ENCODE peak calls at places on chromosomes 3 and 15, in seven cellular contexts. M, T, P, G, L, Q and N are unnamed samples.

GRCh38 chr3:82262193-82262592 is 500.7 kb upstream of the GBE1 start:
- DNase-seq in M (no peak), T (no peak), P (no peak), G (no peak), L (no peak), Q (no peak), N (no peak)

GRCh38 chr3:128551464-128551863 is 58.5 kb upstream of the GATA2 start:
- DNase-seq in M (no peak), T (no peak), P (no peak), G (no peak), L (no peak), Q (no peak), N (no peak)

GRCh38 chr3:152236741-152237140 is 32.0 kb upstream of the MBNL1 start:
- DNase-seq in M (no peak), T (no peak), P (no peak), G (no peak), L (peak; percentile 53), Q (no peak), N (no peak)

GRCh38 chr15:99187886-99188285 is 61.5 kb downstream of the TTC23 start:
- DNase-seq in M (no peak), T (no peak), P (no peak), G (no peak), L (no peak), Q (no peak), N (no peak)

GRCh38 chr15:25238716-25239470 is 199.9 kb downstream of the UBE3A start:
- DNase-seq in M (no peak), T (no peak), P (no peak), G (no peak), L (no peak), Q (no peak), N (no peak)

GRCh38 chr15:34102175-34102925 is 467 bp downstream of the PGBD4 start:
- DNase-seq in M (no peak), T (no peak), P (no peak), G (no peak), L (no peak), Q (no peak), N (no peak)

GRCh38 chr3:195729476-195729875 is 8.7 kb downstream of the MUC20 start:
- DNase-seq in M (no peak), T (no peak), P (no peak), G (no peak), L (no peak), Q (no peak), N (no peak)

GRCh38 chr15:29065571-29065970 is 179.8 kb downstream of the APBA2 start:
- DNase-seq in M (no peak), T (no peak), P (no peak), G (no peak), L (no peak), Q (no peak), N (no peak)

GRCh38 chr3:115808239-115808638 is 184.9 kb downstream of the GAP43 start:
- DNase-seq in M (no peak), T (no peak), P (no peak), G (no peak), L (no peak), Q (no peak), N (no peak)

GRCh38 chr3:57158813-57159678 is 6.1 kb downstream of the IL17RD start:
- DNase-seq in M (no peak), T (no peak), P (no peak), G (no peak), L (peak; percentile 29), Q (no peak), N (no peak)

GRCh38 chr3:196604548-196604947 is 34.9 kb upstream of the NRROS start:
- DNase-seq in M (no peak), T (peak; percentile 37), P (peak; percentile 46), G (no peak), L (no peak), Q (no peak), N (no peak)

GRCh38 chr3:134253475-134254231 is 3.0 kb upstream of the RYK start:
- DNase-seq in M (no peak), T (no peak), P (no peak), G (no peak), L (no peak), Q (no peak), N (no peak)

GRCh38 chr15:60369696-60370095 is 28.1 kb downstream of the ANXA2 start:
- DNase-seq in M (no peak), T (no peak), P (no peak), G (no peak), L (no peak), Q (no peak), N (no peak)

GRCh38 chr15:97410907-97411575 is 549.5 kb upstream of the ARRDC4 start:
- DNase-seq in M (peak; percentile 65), T (no peak), P (no peak), G (no peak), L (no peak), Q (no peak), N (no peak)

GRCh38 chr15:55186331-55186730 is 10.4 kb downstream of the RSL24D1 start:
- DNase-seq in M (no peak), T (no peak), P (no peak), G (no peak), L (no peak), Q (no peak), N (no peak)

GRCh38 chr3:169591159-169591951 is 72.2 kb downstream of the MECOM start:
- DNase-seq in M (no peak), T (no peak), P (no peak), G (no peak), L (no peak), Q (no peak), N (no peak)

GRCh38 chr15:46365612-46366011 is 730.8 kb downstream of the SQOR start:
- DNase-seq in M (no peak), T (no peak), P (no peak), G (no peak), L (peak; percentile 11), Q (no peak), N (no peak)

GRCh38 chr3:120350431-120350941 is 1.3 kb upstream of the LRRC58 start:
- DNase-seq in M (peak; percentile 52), T (no peak), P (no peak), G (peak; percentile 54), L (peak; percentile 59), Q (peak; percentile 38), N (no peak)

GRCh38 chr15:74453925-74454763 is 6.8 kb downstream of the UBL7 start:
- DNase-seq in M (no peak), T (no peak), P (no peak), G (no peak), L (no peak), Q (no peak), N (no peak)

GRCh38 chr15:98658831-98659699 is 10.7 kb downstream of the IGF1R start:
- DNase-seq in M (peak; percentile 78), T (no peak), P (peak; percentile 65), G (no peak), L (peak; percentile 52), Q (peak; percentile 41), N (no peak)

GRCh38 chr15:36358094-36358961 is 221.1 kb upstream of the CDIN1 start:
- DNase-seq in M (no peak), T (no peak), P (no peak), G (peak; percentile 54), L (peak; percentile 76), Q (no peak), N (no peak)

GRCh38 chr3:48015451-48016182 is 599 bp downstream of the MAP4 start:
- DNase-seq in M (no peak), T (no peak), P (no peak), G (no peak), L (no peak), Q (no peak), N (no peak)

GRCh38 chr3:49529567-49529966 is 24.7 kb upstream of the BSN start:
- DNase-seq in M (no peak), T (peak; percentile 7), P (no peak), G (no peak), L (no peak), Q (no peak), N (no peak)

GRCh38 chr3:188664795-188665194 is 507.0 kb upstream of the TPRG1 start:
- DNase-seq in M (no peak), T (no peak), P (peak; percentile 12), G (no peak), L (peak; percentile 41), Q (no peak), N (no peak)

GRCh38 chr15:98257290-98257689 is 296.8 kb downstream of the ARRDC4 start:
- DNase-seq in M (no peak), T (no peak), P (no peak), G (no peak), L (no peak), Q (no peak), N (no peak)

GRCh38 chr15:63521405-63522142 is 17.2 kb downstream of the USP3 start:
- DNase-seq in M (no peak), T (no peak), P (no peak), G (no peak), L (peak; percentile 42), Q (no peak), N (no peak)

GRCh38 chr3:52842424-52842823 is 7.6 kb upstream of the MUSTN1 start:
- DNase-seq in M (no peak), T (no peak), P (no peak), G (no peak), L (no peak), Q (no peak), N (no peak)

GRCh38 chr15:70613259-70613658 is 150.1 kb downstream of the UACA start:
- DNase-seq in M (no peak), T (no peak), P (no peak), G (no peak), L (no peak), Q (peak; percentile 38), N (no peak)

GRCh38 chr3:182300266-182300665 is 493.0 kb upstream of the ATP11B start:
- DNase-seq in M (no peak), T (no peak), P (no peak), G (no peak), L (no peak), Q (no peak), N (no peak)

GRCh38 chr3:188926741-188927650 is 244.8 kb upstream of the TPRG1 start:
- DNase-seq in M (no peak), T (no peak), P (no peak), G (no peak), L (no peak), Q (no peak), N (no peak)

GRCh38 chr3:100042144-100042543 is 72.2 kb downstream of the FILIP1L start:
- DNase-seq in M (peak; percentile 12), T (no peak), P (no peak), G (peak; percentile 78), L (peak; percentile 91), Q (no peak), N (no peak)

GRCh38 chr3:29901097-29901496 is 620.2 kb downstream of the RBMS3 start:
- DNase-seq in M (no peak), T (no peak), P (no peak), G (no peak), L (no peak), Q (no peak), N (no peak)

GRCh38 chr15:31489801-31490646 is 163.4 kb downstream of the KLF13 start:
- DNase-seq in M (peak; percentile 71), T (no peak), P (peak; percentile 70), G (no peak), L (peak; percentile 58), Q (peak; percentile 41), N (peak; percentile 59)

GRCh38 chr15:20671665-20672064 is 130.1 kb upstream of the GOLGA6L6 start:
- DNase-seq in M (no peak), T (no peak), P (no peak), G (no peak), L (no peak), Q (no peak), N (no peak)

GRCh38 chr3:123138819-123139517 is 62.8 kb upstream of the SEC22A start:
- DNase-seq in M (no peak), T (no peak), P (no peak), G (no peak), L (no peak), Q (no peak), N (no peak)

GRCh38 chr3:128578346-128578745 is 72.3 kb downstream of the RPN1 start:
- DNase-seq in M (no peak), T (no peak), P (no peak), G (no peak), L (no peak), Q (no peak), N (no peak)